ENCODE peak calls at places on chromosomes 1 and 21, in seven cellular contexts. Q is nephron progenitor cell, R is RWPE1, N is BE2C, H is epithelial cell of esophagus, W is lower lobe of right lung, J is K562. S is an unnamed sample.

GRCh38 chr1:22246755-22247480 is 104.0 kb upstream of the WNT4 start:
- DNase-seq in Q (no peak), R (no peak), N (no peak), H (no peak), W (no peak), J (no peak), S (no peak)

GRCh38 chr21:28875078-28875477 is 117.6 kb downstream of the LTN1 start:
- DNase-seq in Q (no peak), R (no peak), N (no peak), H (peak), W (no peak), J (no peak), S (no peak)

GRCh38 chr1:167555971-167556714 is 2.6 kb upstream of the CREG1 start:
- DNase-seq in Q (peak), R (peak), N (peak), H (peak), W (peak), J (peak), S (peak)

GRCh38 chr1:244865820-244866219 is 1.5 kb upstream of the HNRNPU start:
- DNase-seq in Q (no peak), R (no peak), N (no peak), H (no peak), W (no peak), J (no peak), S (no peak)

GRCh38 chr1:152252157-152252556 is 28.2 kb upstream of the HRNR start:
- DNase-seq in Q (no peak), R (peak), N (no peak), H (peak), W (no peak), J (no peak), S (no peak)

GRCh38 chr1:189500777-189501176 is 976.9 kb downstream of the BRINP3 start:
- DNase-seq in Q (no peak), R (no peak), N (no peak), H (peak), W (no peak), J (no peak), S (no peak)

GRCh38 chr1:64933296-64934070 is 32.9 kb downstream of the JAK1 start:
- DNase-seq in Q (no peak), R (no peak), N (no peak), H (peak), W (no peak), J (no peak), S (peak)

GRCh38 chr1:223631367-223631977 is 34.0 kb downstream of the CAPN8 start:
- DNase-seq in Q (no peak), R (no peak), N (no peak), H (peak), W (no peak), J (no peak), S (no peak)

GRCh38 chr1:42335809-42336518 is 929 bp upstream of the FOXJ3 start:
- DNase-seq in Q (no peak), R (peak), N (no peak), H (peak), W (no peak), J (no peak), S (no peak)

GRCh38 chr1:176552217-176552974 is 89.4 kb downstream of the PAPPA2 start:
- DNase-seq in Q (no peak), R (no peak), N (no peak), H (no peak), W (no peak), J (no peak), S (no peak)

GRCh38 chr1:14366361-14367018 is 232.0 kb upstream of the KAZN start:
- DNase-seq in Q (peak), R (no peak), N (no peak), H (no peak), W (no peak), J (no peak), S (no peak)

GRCh38 chr21:45963225-45963555 is 18.4 kb upstream of the COL6A1 start:
- DNase-seq in Q (no peak), R (no peak), N (no peak), H (no peak), W (no peak), J (no peak), S (no peak)

GRCh38 chr1:40380817-40381216 is 7.3 kb downstream of the SMAP2 start:
- DNase-seq in Q (no peak), R (no peak), N (no peak), H (no peak), W (no peak), J (no peak), S (no peak)

GRCh38 chr1:40381268-40382109 is 8.0 kb downstream of the SMAP2 start:
- DNase-seq in Q (no peak), R (no peak), N (no peak), H (no peak), W (no peak), J (no peak), S (no peak)

GRCh38 chr1:40383095-40383487 is 9.6 kb downstream of the SMAP2 start:
- DNase-seq in Q (no peak), R (no peak), N (peak), H (no peak), W (no peak), J (peak), S (no peak)

GRCh38 chr1:40382601-40383000 is 9.1 kb downstream of the SMAP2 start:
- DNase-seq in Q (no peak), R (no peak), N (no peak), H (no peak), W (no peak), J (no peak), S (no peak)

GRCh38 chr1:40382110-40382464 is 8.6 kb downstream of the SMAP2 start:
- DNase-seq in Q (no peak), R (no peak), N (no peak), H (no peak), W (no peak), J (no peak), S (no peak)
- TF ChIP-seq CTCF in Q (no peak), R (no peak), N (no peak), H (no peak), W (no peak), J (no peak), S (no peak)

GRCh38 chr1:200134116-200134515 is 106.6 kb downstream of the NR5A2 start:
- DNase-seq in Q (no peak), R (peak), N (no peak), H (peak), W (no peak), J (no peak), S (no peak)

GRCh38 chr1:200133123-200133522 is 105.6 kb downstream of the NR5A2 start:
- DNase-seq in Q (no peak), R (no peak), N (no peak), H (no peak), W (no peak), J (no peak), S (no peak)

GRCh38 chr1:200130552-200130951 is 103.0 kb downstream of the NR5A2 start:
- DNase-seq in Q (no peak), R (no peak), N (no peak), H (peak), W (no peak), J (no peak), S (no peak)

GRCh38 chr1:200129480-200129879 is 102.0 kb downstream of the NR5A2 start:
- DNase-seq in Q (no peak), R (no peak), N (no peak), H (no peak), W (no peak), J (no peak), S (no peak)

DNA sequence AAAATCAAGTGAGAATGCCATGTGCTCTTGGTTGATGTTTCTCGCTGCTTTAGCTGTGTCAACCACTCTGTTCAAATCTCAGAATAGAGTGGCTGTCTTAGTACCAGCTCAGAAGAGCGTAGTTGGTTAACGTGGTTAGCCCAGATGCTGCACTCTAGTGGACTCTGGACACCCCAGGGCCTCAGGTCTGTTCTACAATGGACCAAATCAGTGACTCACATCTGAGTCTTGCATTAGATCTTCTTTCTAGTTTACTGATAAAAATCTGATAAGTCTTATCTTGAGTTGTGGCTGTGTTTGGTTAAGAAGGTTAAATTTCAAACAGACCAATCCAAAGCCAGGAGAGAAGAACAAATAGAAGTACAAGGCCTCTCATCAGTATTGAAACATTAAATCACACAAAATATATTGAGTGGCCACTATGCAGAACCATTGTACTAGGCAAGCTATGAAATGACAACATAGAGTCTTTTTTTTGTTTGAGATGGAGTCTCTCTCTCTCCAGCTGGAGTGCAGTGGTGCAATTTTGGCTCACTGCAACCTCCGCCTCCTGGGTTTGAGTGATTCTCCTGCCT is 104.1 kb downstream of the NR5A2 start:
- DNase-seq in Q (no peak), R (no peak), N (no peak), H (peak), W (no peak), J (no peak), S (no peak)
- TF ChIP-seq CTCF in Q (no peak), R (no peak), N (no peak), H (no peak), W (no peak), J (no peak), S (no peak)

GRCh38 chr1:25700626-25701025 is 84.0 kb downstream of the MAN1C1 start:
- DNase-seq in Q (peak), R (no peak), N (peak), H (no peak), W (no peak), J (peak), S (no peak)
- TF ChIP-seq CTCF in Q (peak), R (no peak), N (peak), H (peak), W (no peak), J (no peak), S (no peak)

DNA sequence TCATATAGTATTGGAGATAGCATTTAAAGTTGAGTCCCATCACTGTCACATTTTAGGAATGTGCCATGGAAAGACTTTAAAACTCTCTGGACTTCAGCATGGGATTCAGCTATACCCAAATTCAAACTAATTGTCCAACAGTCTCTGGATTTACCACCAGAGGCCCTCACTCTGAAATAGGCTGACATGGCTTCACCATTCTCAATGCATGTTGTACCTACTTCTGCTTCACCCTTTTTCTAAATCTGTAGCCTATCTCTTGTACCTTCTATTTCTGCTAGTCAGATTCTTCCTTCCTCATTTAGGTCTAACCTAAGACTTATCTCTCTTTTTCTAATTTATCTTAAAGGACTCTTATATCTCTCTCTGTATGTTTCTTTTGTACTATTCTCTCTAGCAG is 512.7 kb upstream of the ZRANB2 start:
- DNase-seq in Q (no peak), R (no peak), N (no peak), H (no peak), W (no peak), J (no peak), S (no peak)
- TF ChIP-seq CTCF in Q (no peak), R (no peak), N (peak), H (peak), W (no peak), J (no peak), S (no peak)

GRCh38 chr1:76021816-76022215 is 52.7 kb upstream of the ST6GALNAC3 start:
- DNase-seq in Q (no peak), R (no peak), N (no peak), H (no peak), W (no peak), J (no peak), S (no peak)
- TF ChIP-seq CTCF in Q (no peak), R (no peak), N (no peak), H (no peak), W (no peak), J (no peak), S (no peak)